ENCODE peak calls at places on chromosomes 1 and 21, in eight cellular contexts. O, E, J, W, V, H, I and K are unnamed samples.

GRCh38 chr1:47782414-47783165 is 214.6 kb downstream of the TRABD2B start:
- DNase-seq in O (no peak), E (no peak), J (peak), W (no peak), V (no peak), H (no peak), I (no peak), K (no peak)

GRCh38 chr1:58432813-58433668 is 113.5 kb downstream of the OMA1 start:
- DNase-seq in O (no peak), E (no peak), J (peak), W (no peak), V (no peak), H (peak), I (peak), K (peak)

GRCh38 chr1:110927484-110928075 is 36.1 kb downstream of the LRIF1 start:
- DNase-seq in O (no peak), E (peak), J (no peak), W (no peak), V (no peak), H (no peak), I (no peak), K (peak)

GRCh38 chr1:200351826-200352549 is 57.8 kb downstream of the ZNF281 start:
- DNase-seq in O (no peak), E (no peak), J (peak), W (no peak), V (no peak), H (no peak), I (no peak), K (no peak)

GRCh38 chr21:46124926-46125845 is 27.3 kb downstream of the COL6A2 start:
- DNase-seq in O (peak), E (no peak), J (no peak), W (no peak), V (no peak), H (no peak), I (no peak), K (no peak)

GRCh38 chr1:56917356-56917755 is 48.5 kb downstream of the C8B start:
- DNase-seq in O (no peak), E (no peak), J (no peak), W (no peak), V (no peak), H (no peak), I (no peak), K (no peak)

GRCh38 chr21:46391773-46392172 is 66.9 kb upstream of the DIP2A start:
- DNase-seq in O (no peak), E (no peak), J (no peak), W (no peak), V (no peak), H (no peak), I (no peak), K (no peak)

GRCh38 chr1:206843626-206844025 is 21.8 kb upstream of the IL20 start:
- DNase-seq in O (no peak), E (no peak), J (no peak), W (no peak), V (no peak), H (no peak), I (no peak), K (no peak)

GRCh38 chr1:91282695-91283420 is 121.8 kb downstream of the HFM1 start:
- DNase-seq in O (no peak), E (peak), J (peak), W (peak), V (peak), H (peak), I (peak), K (peak)

GRCh38 chr1:8377382-8377928 is 59.5 kb downstream of the SLC45A1 start:
- DNase-seq in O (no peak), E (no peak), J (no peak), W (no peak), V (no peak), H (no peak), I (no peak), K (no peak)

GRCh38 chr1:188889166-188889565 is 1588.5 kb downstream of the BRINP3 start:
- DNase-seq in O (no peak), E (no peak), J (no peak), W (no peak), V (no peak), H (no peak), I (no peak), K (no peak)

GRCh38 chr1:237383825-237384612 is 342.0 kb downstream of the RYR2 start:
- DNase-seq in O (no peak), E (no peak), J (peak), W (no peak), V (no peak), H (no peak), I (peak), K (no peak)

GRCh38 chr1:151061012-151061401 is 810 bp downstream of the MLLT11 start:
- DNase-seq in O (no peak), E (no peak), J (no peak), W (peak), V (peak), H (peak), I (no peak), K (peak)